ENCODE peak calls at places on chromosome 5, in five cellular contexts. M is OCI-LY7, X is fibroblast of lung, B is psoas muscle, E is thyroid gland. T is an unnamed sample.

GRCh38 chr5:149268928-149269557 is 2.6 kb upstream of the AFAP1L1 start:
- DNase-seq in X (peak), B (no peak), E (no peak), M (peak), T (peak)

GRCh38 chr5:135571902-135572301 is 6.9 kb downstream of the CXCL14 start:
- DNase-seq in M (no peak), X (no peak), B (no peak), E (no peak), T (no peak)

GRCh38 chr5:158819095-158819494 is 280.6 kb downstream of the EBF1 start:
- DNase-seq in X (no peak), M (peak), E (no peak), B (no peak), T (no peak)

GRCh38 chr5:120655828-120656435 is 191.8 kb downstream of the PRR16 start:
- DNase-seq in M (peak), E (peak), B (no peak), X (peak), T (no peak)

GRCh38 chr5:168209561-168209960 is 81.9 kb upstream of the WWC1 start:
- DNase-seq in X (peak), B (no peak), M (no peak), E (no peak), T (no peak)

GRCh38 chr5:133933670-133934295 is 34.6 kb downstream of the C5orf15 start:
- DNase-seq in B (no peak), E (no peak), X (no peak), M (peak), T (no peak)

GRCh38 chr5:9209846-9210547 is 335.9 kb downstream of the SEMA5A start:
- DNase-seq in X (no peak), E (no peak), B (no peak), M (no peak), T (no peak)

GRCh38 chr5:52893105-52893504 is 96.0 kb upstream of the ITGA2 start:
- DNase-seq in M (no peak), X (peak), B (no peak), E (no peak), T (peak)

GRCh38 chr5:24804221-24804681 is 159.5 kb upstream of the CDH10 start:
- DNase-seq in E (no peak), M (no peak), B (no peak), X (peak), T (no peak)

GRCh38 chr5:126846344-126846743 is 69.4 kb downstream of the LMNB1 start:
- DNase-seq in B (no peak), X (no peak), E (no peak), M (no peak), T (peak)

GRCh38 chr5:128436825-128437224 is 101.2 kb downstream of the FBN2 start:
- DNase-seq in X (peak), B (no peak), E (no peak), M (no peak), T (no peak)

GRCh38 chr5:74464512-74465209 is 175.9 kb downstream of the ENC1 start:
- DNase-seq in M (peak), B (no peak), X (peak), E (no peak), T (no peak)

GRCh38 chr5:135456238-135457099 is 4.3 kb upstream of the TIFAB start:
- DNase-seq in E (no peak), B (no peak), X (peak), M (no peak), T (peak)

GRCh38 chr5:122683631-122684030 is 91.2 kb upstream of the SNX2 start:
- DNase-seq in X (no peak), B (no peak), E (no peak), M (no peak), T (no peak)

GRCh38 chr5:81007637-81008027 is 47.5 kb downstream of the RASGRF2 start:
- DNase-seq in M (no peak), B (no peak), X (no peak), E (no peak), T (no peak)

GRCh38 chr5:143101740-143102386 is 301.6 kb downstream of the NR3C1 start:
- DNase-seq in M (no peak), B (no peak), E (no peak), X (no peak), T (no peak)

GRCh38 chr5:135024956-135025729 is 8.9 kb downstream of the PITX1 start:
- DNase-seq in M (no peak), E (no peak), X (no peak), B (peak), T (peak)

GRCh38 chr5:51472472-51472871 is 89.2 kb downstream of the ISL1 start:
- DNase-seq in E (no peak), X (no peak), B (no peak), M (no peak), T (no peak)

GRCh38 chr5:36407396-36407795 is 105.7 kb upstream of the RANBP3L start:
- DNase-seq in B (no peak), E (no peak), X (peak), M (no peak), T (no peak)

GRCh38 chr5:77087484-77088291 is 603 bp upstream of the ZBED3 start:
- DNase-seq in B (no peak), M (no peak), E (peak), X (peak), T (peak)

GRCh38 chr5:108818613-108819272 is 71.0 kb downstream of the FER start:
- DNase-seq in X (peak), E (no peak), B (no peak), M (no peak), T (peak)

GRCh38 chr5:484556-484955 is 39.7 kb downstream of the SLC9A3 start:
- DNase-seq in E (no peak), M (no peak), X (no peak), B (no peak), T (no peak)

GRCh38 chr5:39580702-39581498 is 156.1 kb upstream of the DAB2 start:
- DNase-seq in B (no peak), X (peak), E (no peak), M (no peak), T (peak)

GRCh38 chr5:66440202-66440680 is 156.0 kb upstream of the MAST4 start:
- DNase-seq in B (no peak), X (peak), E (no peak), M (no peak), T (peak)

GRCh38 chr5:148509893-148510292 is 126.1 kb downstream of the FBXO38 start:
- DNase-seq in M (no peak), X (no peak), E (no peak), B (no peak), T (no peak)

GRCh38 chr5:5063533-5063953 is 76.6 kb upstream of the ADAMTS16 start:
- DNase-seq in B (no peak), M (no peak), E (no peak), X (no peak), T (no peak)

GRCh38 chr5:133825631-133826289 is 142.7 kb downstream of the C5orf15 start:
- DNase-seq in M (peak), B (peak), X (no peak), E (peak), T (no peak)

GRCh38 chr5:77356740-77357139 is 135.4 kb downstream of the WDR41 start:
- DNase-seq in X (peak), B (no peak), E (no peak), M (no peak), T (no peak)

GRCh38 chr5:108655750-108656450 is 91.8 kb upstream of the FER start:
- DNase-seq in M (no peak), E (no peak), X (peak), B (no peak), T (no peak)

GRCh38 chr5:116442095-116442534 is 132.5 kb downstream of the SEMA6A start:
- DNase-seq in B (peak), E (peak), M (no peak), X (peak), T (no peak)

GRCh38 chr5:138148811-138149210 is 9.6 kb upstream of the NME5 start:
- DNase-seq in E (no peak), X (peak), M (no peak), B (no peak), T (no peak)

GRCh38 chr5:79346420-79346824 is 110.5 kb downstream of the JMY start:
- DNase-seq in M (no peak), B (no peak), X (peak), E (no peak), T (no peak)

GRCh38 chr5:163281512-163281911 is 155.9 kb upstream of the CCNG1 start:
- DNase-seq in M (no peak), X (no peak), E (no peak), B (no peak), T (no peak)

GRCh38 chr5:72647806-72648205 is 140.6 kb upstream of the ZNF366 start:
- DNase-seq in X (peak), B (no peak), M (no peak), E (no peak), T (no peak)

GRCh38 chr5:160463775-160464465 is 42.3 kb downstream of the PTTG1 start:
- DNase-seq in B (no peak), X (peak), E (no peak), M (no peak), T (peak)

GRCh38 chr5:33379757-33380156 is 61.0 kb upstream of the TARS1 start:
- DNase-seq in X (no peak), E (no peak), M (peak), B (no peak), T (no peak)

DNA sequence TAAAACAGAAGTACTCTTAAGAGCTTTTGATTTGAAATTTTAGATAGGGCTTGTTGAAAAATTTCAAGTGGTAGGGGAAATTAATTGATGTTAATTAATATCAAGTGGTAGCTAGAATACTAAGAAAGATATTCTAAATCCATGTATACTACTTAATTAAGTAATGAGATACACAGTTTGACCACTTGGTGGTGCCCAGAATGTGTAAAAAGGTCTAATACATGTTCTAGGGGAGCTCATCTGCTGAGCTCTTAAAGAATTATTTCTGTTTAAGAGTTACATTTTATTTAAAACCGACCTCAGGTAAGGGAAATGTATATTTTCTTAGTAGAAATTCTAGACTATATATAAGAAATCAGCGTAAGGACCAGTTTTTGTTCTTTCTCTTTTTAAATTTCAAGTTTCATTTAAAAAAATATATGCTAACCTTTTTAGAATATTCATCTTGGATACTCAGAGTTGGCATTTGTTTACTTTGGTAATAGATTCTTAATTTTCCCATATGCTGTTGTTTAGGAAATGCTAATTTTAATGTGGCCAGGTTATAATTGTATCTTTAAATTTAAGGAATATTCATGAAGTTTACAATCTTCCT is 61.5 kb downstream of the LNPEP start:
- DNase-seq in E (peak), M (peak), B (no peak), X (peak), T (no peak)
- TF ChIP-seq CTCF in E (peak), M (peak), B (peak), X (peak), T (peak)

GRCh38 chr5:35146386-35146785 is 83.9 kb downstream of the PRLR start:
- DNase-seq in M (no peak), E (no peak), X (no peak), B (no peak), T (no peak)
- TF ChIP-seq CTCF in M (no peak), E (no peak), X (no peak), B (no peak), T (no peak)

GRCh38 chr5:68476854-68477253 is 261.3 kb downstream of the PIK3R1 start:
- DNase-seq in M (no peak), X (no peak), E (no peak), B (no peak), T (no peak)
- TF ChIP-seq CTCF in M (no peak), X (no peak), E (no peak), B (no peak), T (peak)

GRCh38 chr5:139653616-139654015 is 5.5 kb downstream of the CXXC5 start:
- DNase-seq in B (peak), E (no peak), X (no peak), M (peak), T (no peak)

GRCh38 chr5:139652788-139653241 is 4.7 kb downstream of the CXXC5 start:
- DNase-seq in M (peak), B (peak), E (no peak), X (peak), T (peak)

GRCh38 chr5:139655727-139656271 is 7.7 kb downstream of the CXXC5 start:
- DNase-seq in E (peak), B (peak), X (peak), M (no peak), T (peak)

GRCh38 chr5:139654464-139654863 is 6.3 kb downstream of the CXXC5 start:
- DNase-seq in X (no peak), M (peak), B (no peak), E (no peak), T (peak)

DNA sequence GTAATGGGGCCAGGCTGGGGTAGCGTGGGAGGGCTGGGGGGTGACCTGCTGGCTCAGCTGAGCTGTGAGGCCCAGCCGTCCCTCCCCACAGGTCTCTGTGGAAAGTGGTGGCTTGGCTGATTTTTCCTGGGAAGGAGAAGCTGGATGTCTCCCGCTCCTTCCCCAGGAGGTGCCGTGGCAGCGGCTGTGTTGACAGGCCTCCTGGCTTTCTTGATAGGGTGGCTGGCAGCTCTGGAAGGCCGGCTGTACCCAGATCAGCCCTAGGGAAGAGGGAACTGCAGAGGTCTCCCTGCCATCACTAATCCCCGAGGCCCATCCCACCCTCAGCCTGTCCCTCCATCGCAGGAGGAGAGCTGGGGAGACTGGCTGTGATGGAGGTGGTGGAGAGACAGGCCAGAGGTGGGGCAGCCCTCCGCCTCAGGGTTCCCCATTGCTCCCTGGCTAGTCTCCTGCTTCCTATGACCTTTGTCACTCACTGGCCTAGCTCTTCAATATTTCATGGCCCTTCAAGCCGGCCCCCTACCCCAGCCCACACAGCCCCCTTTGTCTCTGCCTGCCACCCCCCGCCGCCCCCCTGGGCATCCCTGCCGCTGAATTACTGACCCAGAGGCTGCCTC is 6.8 kb downstream of the CXXC5 start:
- DNase-seq in M (no peak), E (no peak), B (no peak), X (no peak), T (no peak)
- TF ChIP-seq CTCF in M (no peak), E (no peak), B (no peak), X (no peak), T (no peak)

GRCh38 chr5:93894471-93895354 is 153.3 kb upstream of the POU5F2 start:
- DNase-seq in M (no peak), E (no peak), X (no peak), B (no peak), T (no peak)
- TF ChIP-seq CTCF in M (peak), E (no peak), X (peak), B (peak), T (peak)

T was measured in osteoblast.